ENCODE peak calls at places on chromosomes 13 and 19, in five cellular contexts. Z, U, L, R and G are unnamed samples.

GRCh38 chr19:14432817-14433453 is at the start of gene PKN1:
- DNase-seq in Z (no peak), U (peak), L (no peak), R (peak), G (peak)

GRCh38 chr19:2495651-2496316 is 19.9 kb downstream of the GADD45B start:
- DNase-seq in Z (no peak), U (no peak), L (no peak), R (peak), G (no peak)

GRCh38 chr19:14118165-14119051 is 846 bp upstream of the PRKACA start:
- DNase-seq in Z (peak), U (peak), L (no peak), R (peak), G (peak)

GRCh38 chr13:109256866-109257760 is 529.3 kb downstream of the IRS2 start:
- DNase-seq in Z (no peak), U (no peak), L (no peak), R (peak), G (no peak)

GRCh38 chr13:73394066-73394465 is 335.3 kb downstream of the KLF5 start:
- DNase-seq in Z (no peak), U (no peak), L (no peak), R (no peak), G (no peak)

GRCh38 chr13:66875264-66875663 is 354.9 kb downstream of the PCDH9 start:
- DNase-seq in Z (no peak), U (no peak), L (no peak), R (no peak), G (no peak)

GRCh38 chr19:54325194-54325621 is 12.2 kb upstream of the LILRA5 start:
- DNase-seq in Z (no peak), U (no peak), L (no peak), R (peak), G (peak)

GRCh38 chr19:28744943-28745342 is 468.0 kb downstream of the UQCRFS1 start:
- DNase-seq in Z (no peak), U (no peak), L (no peak), R (no peak), G (no peak)

GRCh38 chr13:112771139-112771876 is 81.5 kb downstream of the ATP11A start:
- DNase-seq in Z (no peak), U (no peak), L (no peak), R (no peak), G (no peak)

GRCh38 chr19:34124828-34125227 is 47.5 kb upstream of the LSM14A start:
- DNase-seq in Z (no peak), U (no peak), L (no peak), R (no peak), G (no peak)